ENCODE peak calls at places on chromosomes 3 and 15, in nine cellular contexts. Z is progenitor cell of endocrine pancreas, S is kidney, A is heart right ventricle, T is breast epithelium, U is activated gamma-delta T cell treated with Interleukin-2 at 50 U/mL for 16 hours, J is dermis blood vessel endothelial cell, B is endothelial cell, G is PC-3. H is an unnamed sample.

GRCh38 chr15:71400347-71400746 is 285.1 kb downstream of the THSD4 start:
- DNase-seq in B (no peak), T (no peak), U (no peak), J (no peak), A (no peak), Z (no peak), S (no peak), G (peak; percentile 0), H (no peak)

GRCh38 chr15:32743411-32744145 is 25.8 kb downstream of the GREM1 start:
- DNase-seq in T (no peak), B (no peak), S (no peak), Z (no peak), U (no peak), J (no peak), G (peak; percentile 29), A (no peak), H (no peak)

GRCh38 chr3:103706671-103707070 is 1271.9 kb downstream of the ZPLD1 start:
- DNase-seq in B (no peak), U (no peak), Z (no peak), S (no peak), T (no peak), A (no peak), G (no peak), J (no peak), H (no peak)

GRCh38 chr15:59555696-59556095 is 55.9 kb upstream of the GCNT3 start:
- DNase-seq in T (no peak), J (no peak), A (no peak), Z (no peak), B (no peak), U (no peak), G (peak; percentile 67), S (no peak), H (no peak)

GRCh38 chr15:74958908-74959642 is 2.5 kb upstream of the RPP25 start:
- DNase-seq in A (no peak), U (no peak), J (no peak), G (no peak), T (no peak), S (peak; percentile 70), Z (no peak), B (no peak), H (no peak)

GRCh38 chr3:162295323-162295983 is 798.8 kb downstream of the OTOL1 start:
- DNase-seq in S (no peak), A (no peak), J (peak; percentile 72), T (no peak), G (peak; percentile 97), U (no peak), Z (no peak), B (no peak), H (no peak)

GRCh38 chr15:100720406-100720967 is 118.1 kb downstream of the ASB7 start:
- DNase-seq in U (no peak), S (no peak), A (no peak), B (no peak), J (no peak), G (no peak), Z (no peak), T (peak; percentile 45), H (no peak)

GRCh38 chr3:189685854-189686253 is 54.7 kb downstream of the TP63 start:
- DNase-seq in S (no peak), A (no peak), Z (no peak), J (peak; percentile 21), G (peak; percentile 97), T (no peak), B (no peak), U (no peak), H (no peak)

GRCh38 chr3:16239776-16240175 is 25.0 kb downstream of the DPH3 start:
- DNase-seq in A (no peak), S (no peak), J (peak; percentile 15), T (no peak), Z (no peak), G (no peak), U (no peak), B (no peak), H (no peak)

GRCh38 chr3:189985938-189986337 is 134.8 kb downstream of the P3H2 start:
- DNase-seq in B (no peak), A (no peak), G (peak; percentile 83), Z (no peak), J (peak; percentile 23), S (no peak), U (no peak), T (no peak), H (no peak)

GRCh38 chr3:129106866-129107565 is 14.6 kb downstream of the RAB43 start:
- DNase-seq in G (no peak), B (no peak), A (no peak), Z (no peak), T (peak; percentile 68), S (peak; percentile 24), U (no peak), J (peak; percentile 23), H (no peak)

GRCh38 chr3:15427981-15428380 is 583 bp downstream of the EAF1 start:
- DNase-seq in U (no peak), S (no peak), G (no peak), A (no peak), J (peak; percentile 11), Z (no peak), T (no peak), B (no peak), H (no peak)

GRCh38 chr15:52227456-52227855 is 36.3 kb upstream of the GNB5 start:
- DNase-seq in U (peak; percentile 61), T (no peak), Z (no peak), S (peak; percentile 52), A (no peak), J (peak; percentile 91), B (peak; percentile 58), G (peak; percentile 74), H (peak; percentile 81)

GRCh38 chr3:123521179-123521969 is 63.5 kb downstream of the HACD2 start:
- DNase-seq in A (no peak), G (no peak), T (no peak), S (no peak), U (no peak), J (peak; percentile 69), B (no peak), Z (no peak), H (no peak)

GRCh38 chr3:66702126-66702525 is 201.3 kb upstream of the LRIG1 start:
- DNase-seq in A (no peak), J (no peak), B (no peak), U (no peak), Z (no peak), G (no peak), T (no peak), S (no peak), H (no peak)

GRCh38 chr15:44676676-44677075 is 13.2 kb upstream of the SPG11 start:
- DNase-seq in A (no peak), S (no peak), B (no peak), G (no peak), Z (no peak), J (no peak), U (peak; percentile 23), T (no peak), H (no peak)

GRCh38 chr15:74497584-74497983 is 36.6 kb upstream of the UBL7 start:
- DNase-seq in J (peak; percentile 56), S (no peak), Z (no peak), B (no peak), U (no peak), G (peak; percentile 96), T (no peak), A (no peak), H (no peak)

GRCh38 chr15:67923647-67923971 is 83.8 kb upstream of the RNU6-1 start:
- DNase-seq in S (no peak), G (no peak), Z (no peak), U (no peak), T (no peak), J (no peak), A (no peak), B (no peak), H (no peak)

GRCh38 chr15:66838671-66839239 is 136.7 kb downstream of the SMAD6 start:
- DNase-seq in J (peak; percentile 77), B (peak; percentile 40), A (no peak), T (no peak), U (no peak), S (no peak), Z (no peak), G (peak; percentile 43), H (no peak)

GRCh38 chr3:134360046-134360445 is 14.2 kb downstream of the AMOTL2 start:
- DNase-seq in B (no peak), U (no peak), G (no peak), Z (no peak), T (no peak), A (no peak), J (no peak), S (peak; percentile 71), H (no peak)

GRCh38 chr15:34119291-34119690 is 17.4 kb downstream of the PGBD4 start:
- DNase-seq in J (no peak), B (no peak), T (no peak), Z (no peak), S (no peak), G (peak; percentile 70), A (no peak), U (no peak), H (no peak)

GRCh38 chr3:50304601-50305000 is 1.2 kb upstream of the HYAL1 start:
- DNase-seq in T (no peak), B (no peak), A (no peak), S (no peak), J (no peak), U (no peak), G (peak; percentile 33), Z (no peak), H (no peak)

GRCh38 chr3:54696313-54696712 is 231.5 kb downstream of the LRTM1 start:
- DNase-seq in J (no peak), S (no peak), A (no peak), T (no peak), G (peak; percentile 55), B (no peak), Z (no peak), U (no peak), H (no peak)

GRCh38 chr15:74866090-74866489 is 7.1 kb downstream of the SCAMP2 start:
- DNase-seq in T (no peak), J (peak; percentile 32), Z (no peak), A (no peak), G (peak; percentile 74), B (no peak), U (no peak), S (no peak), H (no peak)

GRCh38 chr3:194137314-194138097 is 1.6 kb downstream of the HES1 start:
- DNase-seq in T (peak; percentile 65), G (peak; percentile 72), U (peak; percentile 19), A (peak; percentile 72), J (peak; percentile 82), S (peak; percentile 96), Z (peak; percentile 49), B (peak; percentile 50), H (no peak)

GRCh38 chr3:16768956-16769355 is 115.8 kb upstream of the PLCL2 start:
- DNase-seq in A (no peak), T (no peak), Z (no peak), B (no peak), J (peak; percentile 15), S (no peak), U (no peak), G (peak; percentile 21), H (no peak)

GRCh38 chr3:14511971-14512943 is 27.9 kb downstream of the GRIP2 start:
- DNase-seq in G (no peak), Z (no peak), A (no peak), U (no peak), T (peak; percentile 24), J (no peak), S (no peak), B (no peak), H (no peak)

GRCh38 chr3:33940149-33940548 is 141.7 kb downstream of the PDCD6IP start:
- DNase-seq in J (no peak), S (no peak), A (no peak), U (no peak), Z (no peak), B (no peak), T (no peak), G (peak; percentile 36), H (no peak)

GRCh38 chr3:65811050-65811766 is 227.5 kb downstream of the MAGI1 start:
- DNase-seq in S (no peak), Z (no peak), A (no peak), B (no peak), G (no peak), J (no peak), T (no peak), U (no peak), H (no peak)

H was measured in iPS DF 19.7.